ENCODE peak calls at places on chromosomes 5 and 9, in seven cellular contexts. E is Peyer's patch; Y is CD4-positive, alpha-beta memory T cell; D is HCT116; U is ascending aorta; T is GM23248; J is endothelial cell of umbilical vein. K is an unnamed sample. For H3K27me3, the result is how much of the 10 kb centered on the place peaks cover.

GRCh38 chr9:112265391-112265790 is 68.0 kb downstream of the PTBP3 start:
- DNase-seq in E (no peak), Y (no peak), D (no peak), U (no peak), T (no peak), J (no peak), K (no peak)

GRCh38 chr9:81540142-81540701 is 149.1 kb downstream of the TLE1 start:
- DNase-seq in E (no peak), Y (no peak), D (no peak), U (no peak), T (no peak), J (no peak), K (no peak)

GRCh38 chr5:132065351-132065937 is 5.0 kb downstream of the IL3 start:
- DNase-seq in E (peak), Y (peak), D (peak), U (no peak), T (peak), J (peak), K (peak)

GRCh38 chr5:169701910-169702451 is 64.9 kb downstream of the DOCK2 start:
- DNase-seq in E (no peak), Y (no peak), D (no peak), U (no peak), T (peak), J (peak), K (peak)

GRCh38 chr9:116166713-116167112 is 13.1 kb downstream of the PAPPA start:
- DNase-seq in E (no peak), Y (no peak), D (no peak), U (no peak), T (peak), J (no peak), K (no peak)

GRCh38 chr9:124332321-124332720 is 74.6 kb downstream of the NEK6 start:
- DNase-seq in E (no peak), Y (no peak), D (no peak), U (no peak), T (no peak), J (no peak), K (no peak)

GRCh38 chr9:15961217-15961616 is 408.4 kb downstream of the CCDC171 start:
- DNase-seq in E (no peak), Y (no peak), D (no peak), U (no peak), T (no peak), J (no peak), K (no peak)

GRCh38 chr9:16921855-16922254 is 51.4 kb upstream of the BNC2 start:
- DNase-seq in E (no peak), Y (no peak), D (peak), U (no peak), T (peak), J (no peak), K (peak)

GRCh38 chr9:72041775-72042194 is 18.6 kb downstream of the C9orf57 start:
- DNase-seq in E (no peak), Y (no peak), D (no peak), U (no peak), T (peak), J (no peak), K (no peak)

GRCh38 chr5:14464101-14464500 is 117.5 kb upstream of the OTULINL start:
- DNase-seq in E (no peak), Y (no peak), D (no peak), U (no peak), T (peak), J (no peak), K (no peak)

GRCh38 chr9:81804306-81804705 is 115.0 kb upstream of the TLE1 start:
- DNase-seq in E (no peak), Y (no peak), D (no peak), U (no peak), T (peak), J (no peak), K (no peak)

GRCh38 chr5:93359296-93359957 is 221.6 kb downstream of the NR2F1-AS1 start:
- DNase-seq in E (no peak), Y (no peak), D (peak), U (no peak), T (peak), J (peak), K (peak)

GRCh38 chr9:89522261-89522978 is 24.5 kb upstream of the SEMA4D start:
- DNase-seq in E (peak), Y (peak), D (no peak), U (no peak), T (no peak), J (peak), K (peak)

GRCh38 chr5:154580422-154580821 is 102.4 kb upstream of the HAND1 start:
- DNase-seq in E (no peak), Y (no peak), D (no peak), U (no peak), T (no peak), J (no peak), K (no peak)

GRCh38 chr9:120436937-120437592 is 142.9 kb downstream of the CDK5RAP2 start:
- DNase-seq in E (no peak), Y (no peak), D (no peak), U (no peak), T (no peak), J (no peak), K (no peak)

GRCh38 chr9:106287108-106287631 is 575.8 kb upstream of the ZNF462 start:
- DNase-seq in E (no peak), Y (no peak), D (no peak), U (no peak), T (no peak), J (no peak), K (no peak)

GRCh38 chr5:170597876-170598275 is 94.1 kb downstream of the KCNIP1 start:
- DNase-seq in E (no peak), Y (no peak), D (no peak), U (no peak), T (peak), J (peak), K (no peak)

GRCh38 chr9:109401990-109402318 is 81.1 kb upstream of the EPB41L4B start:
- DNase-seq in E (no peak), Y (no peak), D (no peak), U (no peak), T (no peak), J (no peak), K (no peak)

GRCh38 chr5:36552626-36553393 is 53.6 kb upstream of the SLC1A3 start:
- DNase-seq in E (no peak), Y (no peak), D (no peak), U (no peak), T (peak), J (peak), K (no peak)

GRCh38 chr9:134208981-134209725 is 44.8 kb upstream of the RNU6ATAC start:
- DNase-seq in E (no peak), Y (no peak), D (no peak), U (no peak), T (no peak), J (no peak), K (no peak)

GRCh38 chr5:83011990-83012389 is 65.2 kb downstream of the TMEM167A start:
- DNase-seq in E (no peak), Y (no peak), D (no peak), U (no peak), T (no peak), J (no peak), K (no peak)

GRCh38 chr5:136036991-136037705 is 8.4 kb downstream of the TGFBI start:
- DNase-seq in E (peak), Y (peak), D (no peak), U (peak), T (peak), J (peak), K (peak)

GRCh38 chr9:124594673-124595072 is 87.5 kb upstream of the NR5A1 start:
- DNase-seq in E (no peak), Y (no peak), D (no peak), U (no peak), T (no peak), J (no peak), K (no peak)

GRCh38 chr9:98374385-98375051 is 119.1 kb upstream of the TBC1D2 start:
- DNase-seq in E (no peak), Y (no peak), D (no peak), U (no peak), T (peak), J (peak), K (peak)

GRCh38 chr5:68555891-68556689 is 340.5 kb downstream of the PIK3R1 start:
- DNase-seq in E (no peak), Y (no peak), D (no peak), U (no peak), T (peak), J (no peak), K (no peak)

GRCh38 chr5:77168187-77168883 is 42.1 kb upstream of the PDE8B start:
- DNase-seq in E (no peak), Y (no peak), D (no peak), U (peak), T (peak), J (peak), K (no peak)

GRCh38 chr9:96331236-96331947 is 29.4 kb upstream of the HSD17B3 start:
- DNase-seq in E (no peak), Y (no peak), D (no peak), U (no peak), T (peak), J (no peak), K (no peak)

GRCh38 chr9:13088734-13089427 is 190.6 kb downstream of the MPDZ start:
- DNase-seq in E (no peak), Y (no peak), D (peak), U (no peak), T (peak), J (peak), K (peak)

GRCh38 chr5:1511651-1512540 is 11.9 kb downstream of the LPCAT1 start:
- DNase-seq in E (peak), Y (no peak), D (peak), U (no peak), T (peak), J (no peak), K (no peak)

GRCh38 chr9:33868430-33869000 is 51.6 kb downstream of the UBE2R2 start:
- DNase-seq in E (no peak), Y (no peak), D (no peak), U (no peak), T (peak), J (peak), K (no peak)

GRCh38 chr5:57677235-57677634 is 194.6 kb upstream of the ACTBL2 start:
- DNase-seq in E (no peak), Y (no peak), D (no peak), U (no peak), T (no peak), J (no peak), K (no peak)

GRCh38 chr9:116154976-116155699 is 1.5 kb downstream of the PAPPA start:
- DNase-seq in E (no peak), Y (no peak), D (no peak), U (no peak), T (peak), J (peak), K (no peak)

GRCh38 chr5:150034677-150035076 is 34.1 kb downstream of the HMGXB3 start:
- DNase-seq in E (no peak), Y (no peak), D (no peak), U (no peak), T (peak), J (no peak), K (no peak)

GRCh38 chr9:91346644-91347043 is 15.1 kb downstream of the AUH start:
- DNase-seq in E (no peak), Y (no peak), D (no peak), U (no peak), T (peak), J (no peak), K (no peak)

GRCh38 chr9:127561491-127562270 is 50.4 kb upstream of the STXBP1 start:
- DNase-seq in E (no peak), Y (no peak), D (peak), U (peak), T (peak), J (peak), K (peak)
- H3K27me3 ChIP-seq in E (under half), Y (under half), D (under half), U (under half), T (under half), J (under half), K (under half)

DNA sequence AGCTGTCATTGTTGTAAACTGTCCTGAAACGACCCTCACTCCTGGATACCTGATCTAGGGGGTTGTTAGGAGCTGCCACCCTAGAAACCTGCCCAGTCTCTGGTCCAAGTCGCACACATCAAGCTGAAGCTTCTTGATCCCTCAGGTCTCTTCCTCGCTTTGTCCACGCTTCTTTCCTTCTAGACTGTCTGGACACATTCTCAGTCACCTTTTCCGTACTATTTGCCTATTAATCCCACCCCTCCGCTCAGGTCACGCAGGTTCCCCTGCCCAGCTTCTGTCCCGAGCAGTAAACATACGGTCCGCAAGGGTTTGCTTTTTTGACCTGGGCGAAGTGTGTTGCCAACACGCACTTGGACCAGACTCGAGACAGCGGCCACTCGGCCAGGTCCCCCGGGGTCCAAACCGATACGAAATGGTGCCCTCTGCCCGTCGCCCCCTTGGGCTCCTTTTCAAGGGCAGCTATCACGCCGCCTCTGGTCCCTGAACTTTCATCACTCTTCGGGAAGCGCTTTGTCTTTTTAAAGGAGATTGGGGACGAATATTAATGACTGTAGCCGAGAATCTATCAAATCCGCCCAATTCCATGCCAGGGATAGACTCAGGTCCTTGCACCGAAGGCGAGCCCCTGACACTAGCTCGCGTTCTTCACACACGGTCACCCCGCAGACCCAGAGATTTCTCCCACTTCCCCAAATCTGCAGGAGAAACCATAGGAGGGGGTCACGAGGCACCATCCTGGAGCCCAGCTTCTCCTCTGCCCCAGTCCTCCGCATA is 814 bp downstream of the PLCXD3 start:
- DNase-seq in E (no peak), Y (no peak), D (no peak), U (no peak), T (no peak), J (no peak), K (no peak)
- H3K27me3 ChIP-seq in E (under half), Y (under half), D (under half), U (under half), T (under half), J (under half), K (under half)

GRCh38 chr5:6900828-6901227 is 187.6 kb downstream of the TENT4A start:
- DNase-seq in E (no peak), Y (no peak), D (no peak), U (no peak), T (no peak), J (no peak), K (peak)
- H3K27me3 ChIP-seq in E (under half), Y (under half), D (under half), U (under half), T (under half), J (under half), K (under half)

DNA sequence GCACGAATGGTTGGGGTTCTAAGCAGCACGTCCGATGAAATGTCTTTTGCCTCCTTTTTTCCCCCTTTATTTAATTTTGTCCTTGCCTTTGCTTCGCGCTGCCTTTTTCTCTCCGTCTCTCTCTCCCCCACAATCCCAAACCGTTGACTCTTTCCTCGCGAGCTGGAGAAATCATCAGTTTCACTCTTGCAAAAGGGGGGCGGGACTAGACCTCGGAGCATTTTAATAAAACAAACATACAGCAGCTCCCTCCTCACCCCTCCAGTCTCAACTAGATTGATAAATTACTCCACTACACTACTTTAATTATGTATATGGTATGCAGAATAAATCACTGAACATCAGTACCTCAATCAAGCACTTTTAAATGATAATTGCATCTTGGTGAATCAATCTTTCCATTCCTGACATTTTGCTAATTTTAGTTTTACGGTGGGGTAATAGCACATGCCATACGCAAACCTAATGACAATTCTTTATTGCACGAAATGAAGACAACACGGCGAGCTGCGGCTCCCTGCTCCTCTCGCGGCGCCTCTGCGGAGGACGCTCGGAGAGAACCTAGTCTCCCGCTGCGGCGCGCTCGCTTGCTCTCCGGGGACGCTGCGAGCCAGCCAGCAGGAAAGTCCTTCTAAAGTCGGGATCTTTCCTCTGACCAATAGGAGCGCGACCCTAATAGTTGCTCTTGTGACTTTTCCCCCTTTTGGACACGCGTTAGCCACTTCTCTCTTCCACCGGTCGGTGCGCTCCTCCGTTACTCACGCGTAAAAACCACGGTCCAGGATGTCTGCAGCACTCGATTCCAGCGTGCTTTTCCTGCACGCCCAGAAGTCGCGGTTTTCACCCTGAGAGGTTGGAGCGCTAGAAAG is 816 bp upstream of the MEF2C start:
- DNase-seq in E (peak), Y (no peak), D (peak), U (peak), T (peak), J (peak), K (peak)
- H3K27me3 ChIP-seq in E (under half), Y (under half), D (under half), U (under half), T (under half), J (under half), K (under half)

GRCh38 chr5:73380710-73381586 is 67.6 kb downstream of the FOXD1 start:
- DNase-seq in E (no peak), Y (no peak), D (no peak), U (no peak), T (no peak), J (no peak), K (no peak)
- H3K27me3 ChIP-seq in E (under half), Y (half or more), D (under half), U (under half), T (under half), J (half or more), K (under half)

GRCh38 chr9:92804727-92805126 is 40.1 kb upstream of the BICD2 start:
- DNase-seq in E (no peak), Y (no peak), D (no peak), U (no peak), T (no peak), J (no peak), K (no peak)
- H3K27me3 ChIP-seq in E (under half), Y (under half), D (under half), U (under half), T (half or more), J (half or more), K (under half)

GRCh38 chr9:131105952-131106351 is 9.6 kb downstream of the AIF1L start:
- DNase-seq in E (no peak), Y (no peak), D (no peak), U (no peak), T (no peak), J (no peak), K (no peak)
- H3K27me3 ChIP-seq in E (under half), Y (under half), D (under half), U (under half), T (under half), J (under half), K (under half)

GRCh38 chr9:35944173-35944572 is 13.8 kb downstream of the OR2S2 start:
- DNase-seq in E (no peak), Y (no peak), D (no peak), U (no peak), T (no peak), J (no peak), K (no peak)
- H3K27me3 ChIP-seq in E (under half), Y (under half), D (under half), U (under half), T (under half), J (under half), K (under half)

DNA sequence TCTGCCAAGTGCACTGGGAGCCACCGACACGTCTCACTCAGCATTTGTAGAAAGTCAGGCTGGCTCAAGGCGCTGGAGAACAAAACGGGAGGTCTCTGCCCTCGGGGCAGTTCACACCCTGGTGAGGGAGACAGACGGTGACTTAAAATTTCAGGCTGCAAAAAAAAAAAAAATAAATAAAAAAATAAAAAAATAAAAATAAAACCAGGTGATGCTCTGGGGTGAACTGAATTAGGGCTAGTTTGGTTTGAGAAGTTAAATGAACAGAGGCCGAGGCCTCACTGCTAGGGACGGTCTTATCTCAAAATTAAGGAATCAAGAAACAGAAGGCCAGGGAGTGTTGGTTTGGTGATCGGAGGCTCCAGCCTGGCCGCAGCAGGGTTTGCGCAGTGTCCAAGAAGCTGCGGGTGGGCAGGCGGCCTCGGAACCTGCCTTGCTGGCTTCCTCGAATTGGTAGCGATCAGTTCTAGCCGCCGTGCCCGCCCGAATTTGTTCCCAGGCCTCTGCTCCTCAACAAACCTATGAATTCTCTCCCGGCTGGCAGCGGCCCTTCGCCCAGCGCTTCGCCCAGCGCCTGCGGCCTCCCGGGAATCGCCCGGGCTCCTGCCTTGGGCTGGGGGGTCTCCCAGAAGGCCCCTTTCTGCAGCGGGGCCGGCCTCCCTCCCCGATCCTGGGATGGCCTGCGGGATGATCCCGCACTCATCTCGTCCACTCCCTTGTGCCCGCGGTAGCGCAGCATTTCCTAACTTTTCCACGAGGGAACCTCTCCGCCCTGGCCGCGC is 1.5 kb downstream of the NKX2-5 start:
- DNase-seq in E (no peak), Y (no peak), D (no peak), U (no peak), T (no peak), J (no peak), K (no peak)
- H3K27me3 ChIP-seq in E (under half), Y (half or more), D (under half), U (under half), T (half or more), J (half or more), K (half or more)

GRCh38 chr9:126678989-126679388 is 65.3 kb downstream of the LMX1B start:
- DNase-seq in E (no peak), Y (no peak), D (no peak), U (no peak), T (no peak), J (no peak), K (no peak)
- H3K27me3 ChIP-seq in E (under half), Y (under half), D (under half), U (under half), T (under half), J (half or more), K (under half)